ENCODE peak calls at places on chromosomes 5 and 9, in four cellular contexts. Y, T, V and K are unnamed samples.

GRCh38 chr9:89483592-89484474 is 14.1 kb downstream of the SEMA4D start:
- DNase-seq in T (no peak), V (no peak), Y (no peak), K (no peak)

GRCh38 chr5:80408475-80408875 is 611 bp downstream of the ZFYVE16 start:
- DNase-seq in T (no peak), V (peak; percentile 65), Y (peak; percentile 68), K (no peak)

GRCh38 chr5:128144491-128144890 is 60.9 kb downstream of the SLC12A2 start:
- DNase-seq in Y (peak; percentile 0), V (no peak), T (no peak), K (no peak)

GRCh38 chr5:127969651-127970050 is 113.9 kb upstream of the SLC12A2 start:
- DNase-seq in T (no peak), Y (no peak), V (no peak), K (no peak)

GRCh38 chr9:137688725-137689124 is 69.9 kb downstream of the EHMT1 start:
- DNase-seq in Y (peak; percentile 79), V (no peak), T (no peak), K (no peak)

GRCh38 chr9:91492237-91492636 is 68.6 kb upstream of the NFIL3 start:
- DNase-seq in Y (no peak), T (no peak), V (no peak), K (no peak)

GRCh38 chr9:137813651-137814415 is 63.7 kb upstream of the CACNA1B start:
- DNase-seq in Y (no peak), T (no peak), V (no peak), K (no peak)

GRCh38 chr5:122532035-122532434 is 220.0 kb downstream of the SNCAIP start:
- DNase-seq in T (no peak), Y (no peak), V (no peak), K (no peak)

GRCh38 chr9:133640160-133640559 is 4.0 kb downstream of the DBH start:
- DNase-seq in T (no peak), Y (no peak), V (no peak), K (no peak)

GRCh38 chr5:1749346-1750124 is 50.1 kb downstream of the MRPL36 start:
- DNase-seq in T (peak; percentile 32), Y (no peak), V (no peak), K (no peak)

GRCh38 chr5:151202381-151203139 is 21.3 kb downstream of the CCDC69 start:
- DNase-seq in V (no peak), Y (no peak), T (no peak), K (peak; percentile 71)

GRCh38 chr5:176396330-176396729 is 7.8 kb downstream of the HIGD2A start:
- DNase-seq in V (peak; percentile 46), Y (no peak), T (no peak), K (no peak)

GRCh38 chr5:37899037-37899436 is 59.2 kb upstream of the GDNF start:
- DNase-seq in T (no peak), V (no peak), Y (no peak), K (no peak)

GRCh38 chr5:148920646-148921288 is 94.4 kb downstream of the ADRB2 start:
- DNase-seq in V (no peak), Y (no peak), T (no peak), K (no peak)

GRCh38 chr9:31582071-31582470 is 802.4 kb upstream of the ACO1 start:
- DNase-seq in V (no peak), Y (no peak), T (no peak), K (no peak)

GRCh38 chr5:124742983-124743533 is 3.4 kb downstream of the ZNF608 start:
- DNase-seq in T (peak; percentile 38), V (no peak), Y (peak; percentile 24), K (peak; percentile 81)

GRCh38 chr9:18429065-18429464 is 44.9 kb upstream of the ADAMTSL1 start:
- DNase-seq in T (no peak), Y (no peak), V (no peak), K (no peak)

GRCh38 chr5:39453606-39454005 is 28.8 kb upstream of the DAB2 start:
- DNase-seq in Y (no peak), V (no peak), T (no peak), K (no peak)

GRCh38 chr9:129081388-129081889 is 528 bp downstream of the DOLPP1 start:
- DNase-seq in V (peak; percentile 97), T (no peak), Y (no peak), K (no peak)

GRCh38 chr5:68745459-68745858 is 348.4 kb upstream of the SLC30A5 start:
- DNase-seq in Y (no peak), T (no peak), V (no peak), K (no peak)

GRCh38 chr9:95735701-95736100 is 139.8 kb upstream of the ERCC6L2 start:
- DNase-seq in Y (no peak), V (no peak), T (no peak), K (no peak)

GRCh38 chr5:170302729-170303501 is 5.3 kb upstream of the LCP2 start:
- DNase-seq in Y (no peak), V (peak; percentile 28), T (no peak), K (no peak)

GRCh38 chr5:862367-863243 is 11.8 kb upstream of the ZDHHC11 start:
- DNase-seq in V (no peak), Y (no peak), T (no peak), K (no peak)

GRCh38 chr9:107227696-107228258 is 55.3 kb upstream of the RAD23B start:
- DNase-seq in V (no peak), T (no peak), Y (no peak), K (no peak)

GRCh38 chr9:84343111-84343521 is 2.6 kb upstream of the SLC28A3 start:
- DNase-seq in V (no peak), T (no peak), Y (no peak), K (no peak)

GRCh38 chr5:29162297-29162696 is 2031.2 kb upstream of the CDH6 start:
- DNase-seq in T (no peak), Y (peak; percentile 3), V (no peak), K (no peak)

GRCh38 chr5:82246960-82247574 is 31.1 kb downstream of the RPS23 start:
- DNase-seq in Y (no peak), V (no peak), T (no peak), K (no peak)

GRCh38 chr5:82244151-82244550 is 34.0 kb downstream of the RPS23 start:
- DNase-seq in V (no peak), T (no peak), Y (no peak), K (no peak)

GRCh38 chr5:82244854-82245635 is 33.1 kb downstream of the RPS23 start:
- DNase-seq in T (no peak), Y (peak; percentile 3), V (no peak), K (no peak)
- TF ChIP-seq CTCF in T (no peak), Y (peak; percentile 42), V (no peak), K (no peak)

DNA sequence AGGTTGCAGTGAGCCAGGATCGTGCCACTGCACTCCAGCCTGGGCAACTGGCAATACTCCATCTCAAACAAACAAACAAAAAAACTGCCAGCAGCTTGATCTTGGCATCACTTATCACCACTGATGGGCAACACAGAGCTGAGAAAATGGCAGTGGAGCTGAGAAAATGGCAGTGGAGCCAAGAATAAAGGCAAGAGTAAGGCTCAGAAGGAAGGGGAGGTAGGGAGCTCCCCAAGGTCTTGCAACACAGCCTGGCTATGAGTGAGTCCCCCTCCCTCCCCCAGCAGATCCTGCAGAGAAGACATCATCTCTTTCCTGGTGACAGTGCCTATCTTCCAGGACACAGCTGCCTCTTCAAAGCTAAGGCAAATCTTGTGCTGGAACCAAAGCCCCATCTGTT is 70.2 kb downstream of the UGCG start:
- DNase-seq in T (no peak), V (no peak), Y (no peak), K (no peak)
- TF ChIP-seq CEBPB in T (no peak), V (peak; percentile 97), Y (no peak), K (no peak)

GRCh38 chr9:82991684-82992083 is 71.3 kb downstream of the RASEF start:
- DNase-seq in V (no peak), Y (peak; percentile 77), T (no peak), K (no peak)

GRCh38 chr9:82997471-82998140 is 65.3 kb downstream of the RASEF start:
- DNase-seq in T (no peak), Y (no peak), V (no peak), K (no peak)

GRCh38 chr9:82989949-82990348 is 73.0 kb downstream of the RASEF start:
- DNase-seq in Y (no peak), T (no peak), V (no peak), K (no peak)

GRCh38 chr9:82996931-82997330 is 66.0 kb downstream of the RASEF start:
- DNase-seq in Y (no peak), T (no peak), V (no peak), K (no peak)

DNA sequence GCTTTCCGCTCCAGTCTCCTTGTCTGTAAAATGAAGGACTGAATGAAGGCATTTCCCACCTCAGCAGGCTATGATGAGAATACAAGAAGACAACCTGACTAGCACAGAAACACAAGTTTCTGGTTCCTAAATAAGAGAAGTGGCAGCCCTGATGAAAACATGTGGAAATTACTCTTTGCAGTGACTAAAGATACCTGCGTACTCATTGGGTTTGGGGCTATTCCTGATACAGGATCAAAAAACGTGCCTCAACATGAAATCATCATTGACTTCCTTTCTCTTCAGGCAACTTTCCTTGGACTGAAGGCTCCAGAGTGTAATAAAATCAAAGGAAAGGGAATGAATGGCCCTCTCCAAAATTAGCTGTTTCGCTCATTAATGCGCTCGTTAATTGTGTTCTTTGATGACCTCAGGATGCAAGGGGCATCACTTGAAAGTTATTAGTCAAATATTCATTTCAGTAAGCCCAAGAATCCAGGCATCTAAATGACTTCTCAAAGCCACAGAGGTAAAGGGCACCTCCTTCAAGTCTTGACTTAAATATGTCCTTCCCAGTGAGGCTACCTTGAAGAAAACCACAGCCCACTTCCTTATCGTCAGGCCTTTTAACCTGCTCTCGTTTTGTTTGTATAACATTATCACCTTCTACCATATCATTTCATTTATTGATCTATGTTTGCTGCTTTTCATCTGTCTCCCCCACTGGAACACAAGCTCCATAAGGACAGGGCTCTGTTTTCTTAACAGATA is 68.9 kb downstream of the RASEF start:
- DNase-seq in T (no peak), V (no peak), Y (no peak), K (no peak)
- TF ChIP-seq FOSL1 in T (no peak), V (no peak), Y (no peak), K (no peak)

GRCh38 chr9:21392270-21392669 is 7.1 kb upstream of the IFNA2 start:
- DNase-seq in Y (peak; percentile 56), T (no peak), V (no peak), K (peak; percentile 80)
- TF ChIP-seq CTCF in Y (no peak), T (peak; percentile 74), V (no peak), K (peak; percentile 70)

GRCh38 chr5:6490693-6491092 is 42.0 kb downstream of the UBE2QL1 start:
- DNase-seq in V (no peak), T (no peak), Y (no peak), K (no peak)

GRCh38 chr5:6493681-6494454 is 45.2 kb downstream of the UBE2QL1 start:
- DNase-seq in V (no peak), Y (no peak), T (no peak), K (no peak)

GRCh38 chr5:6495433-6496206 is 47.0 kb downstream of the UBE2QL1 start:
- DNase-seq in Y (peak; percentile 68), T (no peak), V (no peak), K (no peak)

GRCh38 chr5:6491548-6492290 is 43.1 kb downstream of the UBE2QL1 start:
- DNase-seq in V (no peak), T (no peak), Y (no peak), K (no peak)

DNA sequence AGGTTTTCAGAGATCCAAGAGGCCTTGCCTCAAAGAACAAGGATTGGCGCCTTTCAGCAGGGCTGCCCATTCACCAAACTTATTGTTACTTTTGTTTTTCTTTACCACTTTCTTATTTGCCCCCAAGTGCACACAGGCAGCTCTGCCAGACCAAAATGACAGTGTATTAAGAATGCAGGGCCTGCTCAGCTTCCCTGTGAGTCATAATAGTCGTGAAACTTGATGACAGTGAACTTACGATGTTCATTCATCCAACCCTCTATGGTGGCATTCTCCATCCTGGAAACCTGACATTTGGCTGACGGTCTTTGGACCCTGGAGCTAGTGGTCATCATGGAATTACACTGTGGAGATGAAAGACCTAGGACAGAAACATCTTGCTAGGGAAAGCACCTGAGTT is 44.3 kb downstream of the UBE2QL1 start:
- DNase-seq in Y (no peak), V (no peak), T (no peak), K (no peak)
- TF ChIP-seq CEBPB in Y (no peak), V (no peak), T (no peak), K (no peak)